ENCODE peak calls at places on chromosomes 13 and 19, in ten cellular contexts. I, P, X, T, Y, Z, C, H, R and O are unnamed samples.

GRCh38 chr19:55156202-55157063 is 1.1 kb downstream of the TNNI3 start:
- DNase-seq in I (peak; percentile 68), T (peak; percentile 91), P (peak; percentile 40), Z (peak; percentile 90), C (no peak), H (peak; percentile 57), X (peak; percentile 79), Y (peak; percentile 43), R (no peak), O (peak; percentile 41)

GRCh38 chr13:103157034-103157433 is 90.8 kb upstream of the SLC10A2 start:
- DNase-seq in H (no peak), C (no peak), X (no peak), P (peak; percentile 5), Z (no peak), T (no peak), R (no peak), I (no peak), Y (no peak), O (peak; percentile 16)

GRCh38 chr13:29479716-29480492 is 115.6 kb downstream of the SLC7A1 start:
- DNase-seq in H (no peak), C (no peak), Z (no peak), R (no peak), X (no peak), I (no peak), P (peak; percentile 22), T (no peak), Y (no peak), O (no peak)

GRCh38 chr19:29690842-29691241 is 24.2 kb downstream of the C19orf12 start:
- DNase-seq in H (peak; percentile 68), T (no peak), R (peak; percentile 36), X (no peak), Y (peak; percentile 46), I (peak; percentile 64), C (no peak), Z (peak; percentile 79), P (peak; percentile 60), O (peak; percentile 65)

GRCh38 chr19:54462072-54462712 is 1.4 kb downstream of the LENG9 start:
- DNase-seq in H (peak; percentile 44), I (no peak), Z (no peak), P (no peak), R (no peak), T (peak; percentile 52), X (no peak), Y (no peak), C (no peak), O (no peak)

GRCh38 chr13:76389321-76389720 is 496.9 kb downstream of the KCTD12 start:
- DNase-seq in I (no peak), X (no peak), T (no peak), Y (no peak), R (no peak), H (peak; percentile 4), C (no peak), P (no peak), Z (no peak), O (no peak)

GRCh38 chr19:45477713-45478453 is 10.1 kb downstream of the FOSB start:
- DNase-seq in Z (no peak), T (no peak), X (no peak), I (no peak), C (no peak), Y (no peak), R (no peak), H (no peak), P (no peak), O (no peak)

GRCh38 chr13:74148437-74148836 is 14.2 kb upstream of the KLF12 start:
- DNase-seq in H (no peak), Y (no peak), P (no peak), Z (no peak), T (no peak), I (no peak), C (no peak), X (no peak), R (no peak), O (no peak)

GRCh38 chr19:29535432-29535831 is 9.6 kb downstream of the VSTM2B start:
- DNase-seq in T (no peak), I (peak; percentile 22), X (peak; percentile 29), P (no peak), R (no peak), H (no peak), Z (no peak), C (no peak), Y (no peak), O (no peak)

GRCh38 chr19:49430678-49431329 is 5.6 kb downstream of the GFY start:
- DNase-seq in H (no peak), P (no peak), X (no peak), C (no peak), I (no peak), T (no peak), R (no peak), Y (no peak), Z (no peak), O (no peak)

GRCh38 chr13:48500652-48501197 is 32.2 kb downstream of the RCBTB2 start:
- DNase-seq in I (no peak), H (peak; percentile 88), T (no peak), R (peak; percentile 84), P (peak; percentile 91), X (no peak), Y (no peak), Z (no peak), C (peak; percentile 37), O (peak; percentile 97)

GRCh38 chr13:80884031-80884785 is 543.3 kb upstream of the SPRY2 start:
- DNase-seq in X (no peak), R (no peak), C (no peak), Y (no peak), P (peak; percentile 20), I (no peak), H (no peak), T (no peak), Z (no peak), O (no peak)

GRCh38 chr19:2462635-2463421 is 6.1 kb upstream of the LMNB2 start:
- DNase-seq in R (peak; percentile 97), H (peak; percentile 99), T (peak; percentile 88), C (no peak), X (peak; percentile 91), P (peak; percentile 96), I (peak; percentile 81), Z (no peak), Y (no peak), O (peak; percentile 96)

GRCh38 chr19:12783226-12783848 is 7.9 kb upstream of the JUNB start:
- DNase-seq in H (peak; percentile 32), T (no peak), I (no peak), P (no peak), X (no peak), C (no peak), Y (peak; percentile 60), R (no peak), Z (no peak), O (no peak)

GRCh38 chr13:38821753-38822551 is 135.1 kb downstream of the FREM2 start:
- DNase-seq in P (no peak), R (no peak), X (no peak), C (no peak), H (no peak), Z (no peak), I (no peak), T (no peak), Y (no peak), O (no peak)

GRCh38 chr19:3551808-3552095 is 5.6 kb downstream of the MFSD12 start:
- DNase-seq in T (no peak), Z (no peak), R (no peak), H (no peak), C (no peak), I (no peak), X (no peak), Y (no peak), P (no peak), O (no peak)

GRCh38 chr19:28633223-28634030 is 579.5 kb downstream of the UQCRFS1 start:
- DNase-seq in Z (no peak), C (no peak), Y (peak; percentile 44), H (peak; percentile 52), I (no peak), P (peak; percentile 61), T (peak; percentile 57), R (peak; percentile 16), X (no peak), O (peak; percentile 83)

GRCh38 chr13:22041741-22042140 is 370.9 kb downstream of the FGF9 start:
- DNase-seq in X (no peak), I (no peak), Z (no peak), T (no peak), Y (no peak), C (no peak), H (no peak), R (no peak), P (no peak), O (no peak)
- H3K4me3 ChIP-seq in X (no peak overlapping the region), I (no peak overlapping the region), Z (peak overlapping the region; percentile 42), T (no peak overlapping the region), Y (no peak overlapping the region), C (peak overlapping the region; percentile 40), H (no peak overlapping the region), R (no peak overlapping the region), P (no peak overlapping the region), O (no peak overlapping the region)

GRCh38 chr19:39845621-39846175 is 481 bp downstream of the FBL start:
- DNase-seq in P (no peak), H (peak; percentile 70), C (no peak), Y (no peak), Z (peak; percentile 87), I (no peak), T (no peak), X (peak; percentile 65), R (peak; percentile 20), O (peak; percentile 23)
- TF ChIP-seq CTCF in P (peak; percentile 15), H (no peak), C (no peak), Y (no peak), Z (no peak), I (no peak), T (no peak), X (no peak), R (peak; percentile 31), O (peak; percentile 42)

GRCh38 chr13:32025730-32026129 is 5.8 kb upstream of the FRY start:
- DNase-seq in R (no peak), I (no peak), T (no peak), Z (no peak), X (no peak), Y (no peak), P (no peak), H (no peak), C (no peak), O (no peak)
- H3K4me3 ChIP-seq in R (no peak overlapping the region), I (no peak overlapping the region), T (no peak overlapping the region), Z (no peak overlapping the region), X (no peak overlapping the region), Y (no peak overlapping the region), P (no peak overlapping the region), H (no peak overlapping the region), C (no peak overlapping the region), O (no peak overlapping the region)

GRCh38 chr19:1105217-1105872 is 1.6 kb downstream of the GPX4 start:
- DNase-seq in H (no peak), X (no peak), R (no peak), T (peak; percentile 54), Z (no peak), C (no peak), P (no peak), Y (no peak), I (no peak), O (no peak)

GRCh38 chr19:1105873-1106840 is 2.4 kb downstream of the GPX4 start:
- DNase-seq in P (no peak), R (no peak), X (no peak), Z (no peak), T (peak; percentile 30), C (no peak), I (no peak), H (no peak), Y (no peak), O (no peak)

GRCh38 chr19:1108291-1109031 is 4.7 kb downstream of the GPX4 start:
- DNase-seq in C (no peak), I (no peak), X (no peak), H (no peak), R (no peak), T (no peak), Y (no peak), P (no peak), Z (no peak), O (no peak)

GRCh38 chr19:1107655-1108261 is 4.0 kb downstream of the GPX4 start:
- DNase-seq in Z (no peak), H (no peak), T (no peak), I (no peak), X (no peak), C (no peak), R (no peak), P (peak; percentile 45), Y (no peak), O (peak; percentile 39)

GRCh38 chr19:1106841-1107654 is 3.3 kb downstream of the GPX4 start:
- DNase-seq in T (peak; percentile 26), Y (no peak), C (no peak), X (no peak), P (peak; percentile 65), Z (no peak), R (no peak), I (no peak), H (peak; percentile 72), O (peak; percentile 84)
- TF ChIP-seq CTCF in T (no peak), Y (no peak), C (peak; percentile 25), X (peak; percentile 14), P (peak; percentile 11), Z (no peak), R (peak; percentile 40), I (no peak), H (peak; percentile 16), O (peak; percentile 37)